ENCODE peak calls at places on chromosome 7, in four cellular contexts. W is left lung, V is OCI-LY7, N is Panc1. Q is an unnamed sample. For H3K36me3, the result is how much of the 10 kb centered on the place peaks cover.

GRCh38 chr7:82528577-82529305 is 85.2 kb upstream of the CACNA2D1 start:
- DNase-seq in V (no peak), N (no peak), W (no peak), Q (no peak)

GRCh38 chr7:70654979-70655378 is 477.0 kb upstream of the GALNT17 start:
- DNase-seq in N (no peak), V (no peak), W (no peak), Q (no peak)

GRCh38 chr7:97732567-97733275 is 835 bp downstream of the TAC1 start:
- DNase-seq in W (no peak), V (no peak), N (no peak), Q (no peak)

GRCh38 chr7:37524056-37524455 is 75.4 kb upstream of the ELMO1 start:
- DNase-seq in V (no peak), W (no peak), N (no peak), Q (no peak)

GRCh38 chr7:157809863-157810851 is 473.4 kb downstream of the DNAJB6 start:
- DNase-seq in W (no peak), N (no peak), V (no peak), Q (no peak)

GRCh38 chr7:105346593-105347322 is 42.0 kb downstream of the SRPK2 start:
- DNase-seq in W (no peak), V (no peak), N (no peak), Q (no peak)

GRCh38 chr7:28155964-28156363 is 24.6 kb downstream of the JAZF1 start:
- DNase-seq in V (no peak), W (no peak), N (no peak), Q (no peak)

GRCh38 chr7:69967152-69967591 is 368.9 kb downstream of the AUTS2 start:
- DNase-seq in W (peak), V (no peak), N (no peak), Q (no peak)

GRCh38 chr7:140236626-140237025 is 59.8 kb upstream of the KDM7A start:
- DNase-seq in V (no peak), W (no peak), N (no peak), Q (no peak)

GRCh38 chr7:135217645-135218509 is 6.6 kb upstream of the WDR91 start:
- DNase-seq in W (no peak), V (no peak), N (no peak), Q (no peak)

DNA sequence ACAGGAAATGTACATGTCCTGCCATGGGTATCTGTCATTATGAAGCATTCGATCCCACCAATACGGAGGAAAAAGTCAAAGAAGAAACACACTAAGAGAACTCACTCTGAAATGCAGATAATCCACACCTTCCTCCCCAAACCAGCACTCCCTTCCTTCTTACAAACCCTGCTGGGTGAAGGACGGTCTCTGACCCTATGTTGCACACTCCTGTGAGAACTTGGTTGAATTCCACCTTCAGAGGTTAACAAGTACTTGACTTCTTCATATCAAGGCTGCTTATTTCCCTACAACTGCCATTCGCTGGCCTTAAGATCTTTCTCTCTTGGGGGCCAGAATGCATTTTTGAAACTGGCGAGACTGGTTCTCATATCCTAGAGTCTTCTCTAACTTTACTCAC is 16.6 kb downstream of the YWHAG start:
- DNase-seq in W (no peak), N (no peak), V (no peak), Q (peak)
- H3K36me3 ChIP-seq in W (half or more), N (under half), V (half or more), Q (under half)

GRCh38 chr7:8060241-8060640 is 91.6 kb downstream of the GLCCI1 start:
- DNase-seq in N (no peak), W (no peak), V (no peak), Q (no peak)

GRCh38 chr7:8068892-8069686 is 100.5 kb downstream of the GLCCI1 start:
- DNase-seq in W (no peak), N (no peak), V (no peak), Q (no peak)

GRCh38 chr7:8065356-8065813 is 96.8 kb downstream of the GLCCI1 start:
- DNase-seq in V (no peak), N (no peak), W (no peak), Q (no peak)

GRCh38 chr7:8063706-8064297 is 95.2 kb downstream of the GLCCI1 start:
- DNase-seq in V (no peak), W (no peak), N (no peak), Q (no peak)

GRCh38 chr7:8064828-8065227 is 96.2 kb downstream of the GLCCI1 start:
- DNase-seq in W (no peak), N (no peak), V (no peak), Q (no peak)
- H3K36me3 ChIP-seq in W (under half), N (under half), V (half or more), Q (under half)

GRCh38 chr7:42929449-42929848 is 2.5 kb downstream of the PSMA2 start:
- DNase-seq in W (no peak), V (no peak), N (no peak), Q (no peak)

GRCh38 chr7:42928754-42929153 is 3.2 kb downstream of the PSMA2 start:
- DNase-seq in V (no peak), N (no peak), W (no peak), Q (no peak)

GRCh38 chr7:42925630-42926029 is 6.3 kb downstream of the PSMA2 start:
- DNase-seq in W (no peak), N (no peak), V (no peak), Q (no peak)

GRCh38 chr7:42924223-42924877 is 7.6 kb downstream of the PSMA2 start:
- DNase-seq in W (no peak), N (no peak), V (no peak), Q (no peak)

GRCh38 chr7:42926204-42926603 is 5.8 kb downstream of the PSMA2 start:
- DNase-seq in V (no peak), W (no peak), N (no peak), Q (no peak)
- H3K36me3 ChIP-seq in V (half or more), W (half or more), N (under half), Q (half or more)

GRCh38 chr7:73431041-73431835 is 2.3 kb upstream of the FZD9 start:
- DNase-seq in W (no peak), N (peak), V (no peak), Q (no peak)

GRCh38 chr7:73428697-73429005 is 4.9 kb upstream of the FZD9 start:
- DNase-seq in V (no peak), W (no peak), N (no peak), Q (no peak)

GRCh38 chr7:73429218-73429617 is 4.4 kb upstream of the FZD9 start:
- DNase-seq in W (no peak), V (no peak), N (no peak), Q (no peak)

GRCh38 chr7:73427902-73428696 is 5.5 kb upstream of the FZD9 start:
- DNase-seq in W (no peak), N (no peak), V (no peak), Q (no peak)

GRCh38 chr7:73429622-73430505 is 3.7 kb upstream of the FZD9 start:
- DNase-seq in N (no peak), W (no peak), V (no peak), Q (no peak)
- H3K36me3 ChIP-seq in N (under half), W (under half), V (under half), Q (under half)

GRCh38 chr7:77649950-77650349 is 46.3 kb upstream of the RSBN1L start:
- DNase-seq in N (no peak), W (no peak), V (no peak), Q (no peak)
- H3K36me3 ChIP-seq in N (under half), W (half or more), V (under half), Q (under half)

DNA sequence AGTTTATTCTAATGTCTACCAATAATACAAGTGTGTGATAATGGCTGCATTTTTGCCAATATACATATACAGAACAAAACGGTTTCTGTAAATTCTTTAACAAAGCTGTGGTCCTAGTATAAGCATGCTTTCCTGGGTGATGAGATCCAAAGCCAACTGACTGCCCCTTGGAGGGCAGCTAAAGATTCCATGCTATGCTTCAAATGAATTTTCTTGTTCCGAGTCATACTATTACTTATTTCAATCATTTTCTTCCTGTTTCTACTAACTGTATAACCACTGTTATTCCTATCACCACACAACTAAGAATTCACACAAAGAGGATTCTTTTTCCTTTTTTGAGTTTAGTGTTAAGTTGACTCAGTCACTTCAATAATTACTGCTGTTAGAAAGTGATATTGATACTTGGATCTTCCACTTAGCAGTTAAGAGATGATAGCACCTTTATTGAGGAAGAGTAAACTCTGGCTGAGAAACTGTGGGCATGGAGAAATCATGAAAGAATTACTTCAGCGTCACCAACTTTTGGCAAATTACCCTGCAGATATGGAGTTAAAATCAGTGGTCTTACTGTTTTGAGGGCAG is 197.5 kb downstream of the ARL4A start:
- DNase-seq in W (no peak), V (no peak), N (no peak), Q (no peak)
- H3K36me3 ChIP-seq in W (under half), V (under half), N (under half), Q (under half)

DNA sequence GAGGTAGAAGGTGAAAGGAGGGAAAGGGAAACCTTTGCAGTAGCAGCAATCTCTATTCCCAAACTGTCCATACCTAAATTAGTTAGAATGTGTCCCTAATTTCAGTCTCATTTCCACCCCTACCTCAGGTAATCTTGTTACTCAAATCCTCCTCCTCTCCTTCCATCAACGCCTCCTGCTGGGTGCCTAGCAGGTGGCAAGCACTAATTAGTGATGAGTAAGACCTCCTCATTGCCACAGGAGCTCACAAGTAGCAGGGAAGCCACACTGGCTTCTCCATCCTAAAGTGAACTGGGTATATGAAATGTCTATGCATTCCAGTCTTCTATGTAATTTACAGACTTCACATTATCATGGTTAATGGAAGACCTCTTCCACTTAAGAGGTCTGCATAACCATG is 25.7 kb upstream of the FAM133B start:
- DNase-seq in N (no peak), V (no peak), W (no peak), Q (no peak)
- H3K36me3 ChIP-seq in N (under half), V (under half), W (under half), Q (under half)

GRCh38 chr7:155775691-155776090 is 36.6 kb downstream of the SHH start:
- DNase-seq in V (no peak), N (no peak), W (no peak), Q (no peak)
- H3K36me3 ChIP-seq in V (half or more), N (under half), W (half or more), Q (under half)

DNA sequence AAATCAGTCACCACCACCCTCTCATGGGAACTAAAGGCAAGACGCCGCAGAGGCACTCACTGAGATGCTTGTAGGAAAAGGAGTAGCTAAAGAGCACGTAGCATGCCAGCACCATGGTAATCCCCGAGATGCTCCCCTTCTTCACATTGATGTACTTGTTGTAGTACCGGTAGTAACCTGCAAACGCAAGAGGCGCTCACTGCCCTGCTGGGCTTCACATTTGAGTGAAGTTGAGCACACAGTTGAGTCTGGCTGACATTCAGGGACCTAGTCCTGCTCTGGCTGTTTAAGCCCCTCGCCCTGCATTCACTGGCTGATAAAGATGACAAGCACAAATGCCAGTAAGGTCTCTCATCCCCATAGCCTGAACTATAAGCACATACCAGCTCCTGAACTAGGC is 6.9 kb downstream of the ATP5MF start:
- DNase-seq in W (no peak), N (no peak), V (peak), Q (no peak)
- H3K36me3 ChIP-seq in W (half or more), N (under half), V (half or more), Q (half or more)

DNA sequence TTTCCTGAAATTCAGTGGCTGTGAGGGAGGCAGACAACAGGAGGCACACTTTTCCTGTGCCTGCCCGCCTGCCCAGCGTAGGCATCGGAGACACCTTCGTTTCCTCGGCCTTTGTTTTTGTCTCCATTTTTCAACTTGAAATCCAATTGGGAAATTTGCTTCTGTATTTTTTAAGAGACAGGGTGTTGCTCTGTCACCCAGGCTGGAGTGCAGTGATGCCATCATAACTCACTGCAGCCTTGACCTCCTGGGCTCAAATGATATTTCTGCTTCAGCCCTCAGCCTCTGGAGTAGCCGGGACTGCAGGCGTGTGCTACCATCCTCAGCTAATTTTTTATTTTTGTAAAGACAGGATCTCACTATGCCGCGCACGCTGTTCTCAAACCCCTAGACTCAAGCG is 116.8 kb downstream of the CYTH3 start:
- DNase-seq in V (no peak), N (no peak), W (no peak), Q (peak)
- H3K36me3 ChIP-seq in V (half or more), N (under half), W (half or more), Q (half or more)